ENCODE peak calls at places on chromosomes 5 and 9, in six cellular contexts. A is HepG2, H is GM12892, D is H1, V is K562, C is GM12878. X is an unnamed sample.

GRCh38 chr5:14237313-14238086 is 94.4 kb downstream of the TRIO start:
- DNase-seq in D (no peak), C (no peak), V (no peak), A (no peak), H (no peak), X (no peak)

GRCh38 chr9:104907278-104907951 is 20.5 kb downstream of the ABCA1 start:
- DNase-seq in H (no peak), V (no peak), C (no peak), D (peak; percentile 27), A (no peak), X (no peak)

GRCh38 chr5:120535900-120536299 is 71.8 kb downstream of the PRR16 start:
- DNase-seq in H (no peak), D (no peak), A (no peak), C (no peak), V (no peak), X (no peak)

GRCh38 chr9:129242971-129243561 is 65.0 kb upstream of the IER5L start:
- DNase-seq in C (no peak), D (no peak), A (no peak), V (no peak), H (no peak), X (no peak)

GRCh38 chr5:37005946-37006540 is 129.5 kb downstream of the NIPBL start:
- DNase-seq in V (peak; percentile 18), D (no peak), C (no peak), A (peak; percentile 7), H (no peak), X (no peak)

GRCh38 chr9:110575169-110575568 is 4.4 kb downstream of the SVEP1 start:
- DNase-seq in D (no peak), A (no peak), V (no peak), C (no peak), H (no peak), X (no peak)

GRCh38 chr5:103849934-103850333 is 287.3 kb upstream of the NUDT12 start:
- DNase-seq in H (no peak), V (no peak), C (peak; percentile 7), D (no peak), A (no peak), X (no peak)

GRCh38 chr5:172490739-172491461 is 36.6 kb upstream of the SH3PXD2B start:
- DNase-seq in V (no peak), H (no peak), D (no peak), C (no peak), A (no peak), X (no peak)

GRCh38 chr5:102691434-102691833 is 63.7 kb upstream of the PAM start:
- DNase-seq in A (no peak), V (no peak), C (no peak), D (no peak), H (no peak), X (no peak)

GRCh38 chr9:108844391-108844790 is 11.4 kb downstream of the ACTL7B start:
- DNase-seq in C (no peak), A (no peak), H (no peak), D (no peak), V (no peak), X (no peak)

GRCh38 chr5:187617-188451 is 3.5 kb upstream of the LRRC14B start:
- DNase-seq in D (no peak), H (no peak), C (no peak), V (no peak), A (no peak), X (no peak)

GRCh38 chr5:83145241-83145640 is 67.9 kb downstream of the XRCC4 start:
- DNase-seq in D (no peak), V (no peak), A (no peak), C (no peak), H (no peak), X (no peak)

GRCh38 chr5:64487283-64487682 is 18.5 kb upstream of the RGS7BP start:
- DNase-seq in D (no peak), C (no peak), A (no peak), H (no peak), V (no peak), X (no peak)

GRCh38 chr5:23284656-23285055 is 222.8 kb upstream of the PRDM9 start:
- DNase-seq in D (no peak), V (no peak), H (no peak), C (no peak), A (no peak), X (no peak)

GRCh38 chr9:79264511-79265448 is 307.0 kb upstream of the TLE4 start:
- DNase-seq in C (no peak), V (no peak), A (no peak), D (no peak), H (no peak), X (no peak)

GRCh38 chr9:79266986-79267385 is 304.8 kb upstream of the TLE4 start:
- DNase-seq in H (no peak), D (no peak), V (no peak), A (no peak), C (no peak), X (no peak)

DNA sequence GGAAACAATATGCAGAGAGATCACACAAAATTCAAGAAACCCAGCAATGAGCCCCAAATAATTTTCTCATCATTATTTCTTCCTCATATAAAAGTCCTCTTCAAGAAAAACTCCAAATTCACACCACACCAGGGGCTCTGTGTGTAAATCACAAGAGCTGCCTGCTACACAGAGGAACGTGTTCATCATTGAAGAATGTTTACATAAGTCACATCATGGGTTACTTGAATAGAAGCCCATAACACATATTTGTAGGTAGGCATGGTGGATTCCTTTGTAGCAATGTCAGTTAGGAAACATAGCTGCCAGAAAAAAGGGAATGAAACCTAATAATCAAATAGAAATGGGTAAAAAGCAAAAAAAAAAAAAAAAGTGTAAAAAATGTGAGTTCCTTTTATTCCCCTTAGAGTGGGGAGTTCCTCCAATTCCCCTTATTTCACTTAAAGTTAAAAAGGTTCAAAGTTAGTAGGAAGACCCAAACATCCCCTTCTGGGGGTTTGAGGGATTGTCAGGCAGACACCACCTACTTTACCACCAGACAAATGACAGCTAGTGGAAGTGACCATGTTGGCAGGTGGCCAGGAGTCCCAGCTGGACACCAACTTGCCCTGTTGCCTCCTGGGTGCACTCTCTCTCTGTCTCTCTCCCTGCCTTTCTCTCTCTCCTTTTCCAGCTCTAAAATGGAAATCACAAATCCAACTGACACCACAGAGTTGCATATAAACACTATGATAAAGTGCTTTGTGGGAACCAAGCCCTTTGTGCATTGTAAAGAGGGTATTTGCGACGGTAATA is 307.9 kb upstream of the TLE4 start:
- DNase-seq in V (no peak), H (no peak), A (no peak), D (no peak), C (no peak), X (no peak)
- TF ChIP-seq TAF1 in V (no peak), H (no peak), A (no peak), D (no peak), C (no peak), X (no peak)

DNA sequence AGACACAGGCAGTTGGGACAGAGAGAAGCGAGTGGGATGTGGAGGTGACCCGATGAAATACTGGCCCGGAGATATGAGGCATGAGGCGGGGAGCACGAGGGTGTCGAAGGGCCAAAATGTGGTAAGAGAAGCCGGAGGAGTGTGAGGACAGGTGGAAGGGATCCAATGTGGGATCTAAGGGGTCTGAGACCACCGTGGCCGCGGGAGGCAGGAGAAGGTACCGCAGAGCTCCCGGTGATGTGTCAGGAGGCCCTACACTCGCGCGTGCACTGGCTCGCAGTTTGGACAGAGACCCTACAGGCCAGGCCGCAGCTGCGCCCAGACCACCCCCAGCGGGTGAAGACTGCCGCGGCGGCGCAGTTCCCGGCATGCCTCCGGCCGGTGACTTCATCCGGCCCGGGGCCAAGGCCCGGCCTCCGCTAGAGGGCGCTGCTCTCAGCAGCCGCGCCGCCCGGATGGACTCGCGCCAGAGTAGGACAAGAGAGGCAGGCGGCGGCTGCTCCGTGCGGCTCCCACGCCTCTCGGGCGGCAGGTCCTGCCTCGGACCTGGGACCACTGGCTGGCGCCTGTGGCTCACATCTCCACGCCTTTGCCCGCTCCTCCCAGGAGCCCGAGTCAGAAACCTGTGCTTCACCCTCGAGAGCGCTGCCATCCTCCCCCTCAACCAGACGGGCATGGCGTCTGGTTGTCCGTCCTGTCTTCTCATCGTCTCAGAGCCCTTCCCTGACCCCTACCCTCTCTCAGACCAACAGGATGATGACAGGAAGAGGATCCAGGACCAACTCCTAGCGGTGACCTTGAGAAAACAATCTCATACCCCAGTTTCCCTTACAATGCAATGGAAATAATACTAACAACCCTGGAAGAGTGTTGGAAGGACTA is 35.4 kb upstream of the STING1 start:
- DNase-seq in A (peak; percentile 80), C (no peak), V (peak; percentile 95), D (peak; percentile 97), H (peak; percentile 94), X (peak; percentile 93)
- TF ChIP-seq POLR2A in A (peak; percentile 83), C (peak; percentile 96), V (peak; percentile 89), D (no peak), H (peak; percentile 88), X (peak; percentile 79)

GRCh38 chr9:112245126-112245525 is 70.0 kb upstream of the SUSD1 start:
- DNase-seq in C (no peak), H (no peak), V (no peak), D (no peak), A (no peak), X (no peak)

GRCh38 chr9:112239284-112239683 is 64.2 kb upstream of the SUSD1 start:
- DNase-seq in C (no peak), H (no peak), A (no peak), V (no peak), D (no peak), X (no peak)

GRCh38 chr9:112239708-112240107 is 64.6 kb upstream of the SUSD1 start:
- DNase-seq in D (no peak), A (no peak), C (no peak), H (no peak), V (no peak), X (no peak)

GRCh38 chr9:112242147-112242804 is 67.2 kb upstream of the SUSD1 start:
- DNase-seq in D (no peak), A (no peak), H (no peak), C (no peak), V (no peak), X (no peak)

GRCh38 chr9:112241491-112241890 is 66.4 kb upstream of the SUSD1 start:
- DNase-seq in C (no peak), H (no peak), A (no peak), D (no peak), V (no peak), X (no peak)
- TF ChIP-seq TAF1 in C (no peak), H (no peak), A (no peak), D (no peak), V (no peak), X (no peak)

GRCh38 chr5:181138258-181138657 is 7.3 kb upstream of the OR2V1 start:
- DNase-seq in H (no peak), A (no peak), D (no peak), C (no peak), V (peak; percentile 61), X (no peak)

GRCh38 chr5:181136361-181136955 is 5.5 kb upstream of the OR2V1 start:
- DNase-seq in V (no peak), A (no peak), C (no peak), D (no peak), H (no peak), X (no peak)

GRCh38 chr5:181140766-181141165 is 6.6 kb upstream of the OR2V2 start:
- DNase-seq in D (no peak), A (no peak), H (no peak), V (no peak), C (no peak), X (no peak)

GRCh38 chr5:181145133-181145532 is 2.3 kb upstream of the OR2V2 start:
- DNase-seq in H (no peak), C (no peak), D (no peak), V (no peak), A (no peak), X (no peak)

DNA sequence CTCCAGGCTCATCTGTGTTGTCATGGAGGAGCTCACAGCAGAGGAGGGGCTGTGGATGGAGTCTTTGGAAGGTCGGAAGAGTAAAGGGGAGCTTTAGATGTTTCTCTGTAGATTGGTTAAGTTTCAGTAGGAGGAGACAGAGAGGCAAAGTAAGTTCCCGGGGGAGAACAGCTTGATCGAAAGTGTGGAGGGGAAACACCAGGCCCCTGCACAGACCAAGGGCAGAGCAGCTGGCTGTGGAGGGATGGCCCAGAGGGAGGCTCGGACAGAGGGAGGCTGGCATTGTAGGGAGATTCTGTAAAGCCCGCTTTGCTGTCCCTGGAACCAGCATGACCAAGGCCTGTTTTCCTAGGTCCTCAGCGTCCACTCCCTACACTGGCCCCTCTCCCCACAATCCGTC is 5.3 kb upstream of the OR2V2 start:
- DNase-seq in A (no peak), C (no peak), V (no peak), D (no peak), H (no peak), X (no peak)
- TF ChIP-seq POLR2A in A (no peak), C (no peak), V (no peak), D (no peak), H (no peak), X (no peak)